ENCODE peak calls at places on chromosomes 2 and 18, in four cellular contexts. One of them, this sample, is unnamed.

GRCh38 chr2:168320267-168320666 is 72.9 kb upstream of the STK39 start:
- DNase-seq in H1: no peak
- DNase-seq in HepG2: no peak
- DNase-seq in GM12878: no peak
- DNase-seq in this sample: no peak

GRCh38 chr18:54801374-54801773 is 26.9 kb upstream of the RAB27B start:
- DNase-seq in HepG2: peak
- DNase-seq in H1: no peak
- DNase-seq in GM12878: no peak
- DNase-seq in this sample: no peak

GRCh38 chr2:224039770-224040088 is 643 bp upstream of the SERPINE2 start:
- DNase-seq in HepG2: no peak
- DNase-seq in H1: no peak
- DNase-seq in GM12878: no peak
- DNase-seq in this sample: no peak

GRCh38 chr2:6937157-6937556 is 19.9 kb downstream of the RNF144A start:
- DNase-seq in H1: peak
- DNase-seq in GM12878: no peak
- DNase-seq in HepG2: no peak
- DNase-seq in this sample: no peak

GRCh38 chr2:7358865-7359264 is 441.7 kb downstream of the RNF144A start:
- DNase-seq in HepG2: peak
- DNase-seq in GM12878: no peak
- DNase-seq in H1: no peak
- DNase-seq in this sample: no peak

GRCh38 chr2:10165816-10166488 is 43.4 kb downstream of the RRM2 start:
- DNase-seq in H1: no peak
- DNase-seq in GM12878: no peak
- DNase-seq in HepG2: no peak
- DNase-seq in this sample: no peak

GRCh38 chr18:63869851-63870250 is 17.7 kb upstream of the SERPINB2 start:
- DNase-seq in HepG2: no peak
- DNase-seq in GM12878: no peak
- DNase-seq in H1: no peak
- DNase-seq in this sample: no peak

GRCh38 chr2:66346241-66346664 is 88.7 kb upstream of the MEIS1 start:
- DNase-seq in H1: no peak
- DNase-seq in HepG2: no peak
- DNase-seq in GM12878: no peak
- DNase-seq in this sample: no peak

GRCh38 chr18:55953326-55953725 is 365.3 kb upstream of the TCF4 start:
- DNase-seq in HepG2: no peak
- DNase-seq in GM12878: no peak
- DNase-seq in H1: no peak
- DNase-seq in this sample: no peak

GRCh38 chr2:20723543-20723942 is 56.6 kb downstream of the GDF7 start:
- DNase-seq in HepG2: no peak
- DNase-seq in H1: no peak
- DNase-seq in GM12878: no peak
- DNase-seq in this sample: no peak

GRCh38 chr18:54899500-54899899 is 59.8 kb downstream of the CCDC68 start:
- DNase-seq in H1: no peak
- DNase-seq in GM12878: no peak
- DNase-seq in HepG2: no peak
- DNase-seq in this sample: no peak

GRCh38 chr18:49851624-49852023 is 38.3 kb upstream of the ACAA2 start:
- DNase-seq in HepG2: no peak
- DNase-seq in H1: no peak
- DNase-seq in GM12878: no peak
- DNase-seq in this sample: no peak

GRCh38 chr2:48249631-48250473 is 280.1 kb upstream of the STON1 start:
- DNase-seq in HepG2: peak
- DNase-seq in H1: no peak
- DNase-seq in GM12878: no peak
- DNase-seq in this sample: no peak

GRCh38 chr18:5196253-5197031 is 615 bp downstream of the AKAIN1 start:
- DNase-seq in GM12878: no peak
- DNase-seq in HepG2: no peak
- DNase-seq in H1: peak
- DNase-seq in this sample: no peak

GRCh38 chr2:231597014-231597611 is 4.4 kb downstream of the TEX44 start:
- DNase-seq in HepG2: no peak
- DNase-seq in GM12878: peak
- DNase-seq in H1: no peak
- DNase-seq in this sample: no peak

GRCh38 chr2:130827502-130828251 is 9.0 kb upstream of the ARHGEF4 start:
- DNase-seq in H1: no peak
- DNase-seq in GM12878: no peak
- DNase-seq in HepG2: no peak
- DNase-seq in this sample: peak

GRCh38 chr2:96152301-96153165 is 7.3 kb upstream of the DUSP2 start:
- DNase-seq in HepG2: no peak
- DNase-seq in GM12878: no peak
- DNase-seq in H1: no peak
- DNase-seq in this sample: no peak

GRCh38 chr18:3463052-3463451 is 13.1 kb downstream of the TGIF1 start:
- DNase-seq in HepG2: no peak
- DNase-seq in H1: no peak
- DNase-seq in GM12878: no peak
- DNase-seq in this sample: no peak

GRCh38 chr2:48107326-48107925 is 201.1 kb upstream of the FBXO11 start:
- DNase-seq in HepG2: peak
- DNase-seq in H1: no peak
- DNase-seq in GM12878: no peak
- DNase-seq in this sample: no peak

GRCh38 chr18:63138469-63139340 is 180.9 kb downstream of the BCL2 start:
- DNase-seq in H1: peak
- DNase-seq in GM12878: peak
- DNase-seq in HepG2: no peak
- DNase-seq in this sample: peak

GRCh38 chr2:166934817-166935216 is 46.5 kb downstream of the XIRP2 start:
- DNase-seq in GM12878: no peak
- DNase-seq in HepG2: no peak
- DNase-seq in H1: no peak
- DNase-seq in this sample: no peak

GRCh38 chr2:130376433-130377293 is 20.8 kb downstream of the PTPN18 start:
- DNase-seq in GM12878: peak
- DNase-seq in H1: no peak
- DNase-seq in HepG2: peak
- DNase-seq in this sample: no peak

GRCh38 chr18:12046046-12046750 is 47.4 kb upstream of the ANKRD62 start:
- DNase-seq in GM12878: no peak
- DNase-seq in HepG2: peak
- DNase-seq in H1: no peak
- DNase-seq in this sample: no peak

GRCh38 chr18:26654173-26655009 is 106.0 kb upstream of the KCTD1 start:
- DNase-seq in H1: no peak
- DNase-seq in HepG2: no peak
- DNase-seq in GM12878: no peak
- DNase-seq in this sample: no peak

GRCh38 chr2:207282916-207283315 is 117.2 kb upstream of the KLF7 start:
- DNase-seq in H1: no peak
- DNase-seq in GM12878: no peak
- DNase-seq in HepG2: no peak
- DNase-seq in this sample: no peak

GRCh38 chr18:44887227-44887631 is 206.5 kb downstream of the SETBP1 start:
- DNase-seq in GM12878: peak
- DNase-seq in H1: no peak
- DNase-seq in HepG2: no peak
- DNase-seq in this sample: no peak

GRCh38 chr2:240713928-240714746 is 22.5 kb downstream of the AQP12A start:
- DNase-seq in H1: no peak
- DNase-seq in GM12878: no peak
- DNase-seq in HepG2: no peak
- DNase-seq in this sample: no peak

GRCh38 chr2:242030858-242031257 is 161.3 kb downstream of the RTP5 start:
- DNase-seq in H1: no peak
- DNase-seq in GM12878: no peak
- DNase-seq in HepG2: no peak
- DNase-seq in this sample: no peak

GRCh38 chr2:36318547-36318946 is 37.0 kb upstream of the CRIM1 start:
- DNase-seq in H1: no peak
- DNase-seq in HepG2: peak
- DNase-seq in GM12878: no peak
- DNase-seq in this sample: no peak

GRCh38 chr2:39099820-39100728 is 20.8 kb downstream of the SOS1 start:
- DNase-seq in GM12878: no peak
- DNase-seq in H1: no peak
- DNase-seq in HepG2: no peak
- DNase-seq in this sample: no peak

GRCh38 chr18:22422909-22423548 is 5.3 kb upstream of the CTAGE1 start:
- DNase-seq in HepG2: no peak
- DNase-seq in H1: no peak
- DNase-seq in GM12878: no peak
- DNase-seq in this sample: no peak

GRCh38 chr2:203669820-203670219 is 36.6 kb upstream of the CD28 start:
- DNase-seq in H1: no peak
- DNase-seq in HepG2: no peak
- DNase-seq in GM12878: no peak
- DNase-seq in this sample: no peak

GRCh38 chr18:1708006-1708405 is 803.3 kb downstream of the ADCYAP1 start:
- DNase-seq in HepG2: no peak
- DNase-seq in H1: no peak
- DNase-seq in GM12878: no peak
- DNase-seq in this sample: no peak

GRCh38 chr2:229133155-229133772 is 137.8 kb downstream of the PID1 start:
- DNase-seq in HepG2: peak
- DNase-seq in H1: no peak
- DNase-seq in GM12878: no peak
- DNase-seq in this sample: peak

GRCh38 chr18:10088734-10089133 is 174.9 kb downstream of the VAPA start:
- DNase-seq in HepG2: no peak
- DNase-seq in H1: no peak
- DNase-seq in GM12878: no peak
- DNase-seq in this sample: no peak

GRCh38 chr18:10089881-10090280 is 176.1 kb downstream of the VAPA start:
- DNase-seq in HepG2: no peak
- DNase-seq in GM12878: no peak
- DNase-seq in H1: no peak
- DNase-seq in this sample: no peak

GRCh38 chr18:10085405-10085804 is 171.6 kb downstream of the VAPA start:
- DNase-seq in H1: no peak
- DNase-seq in HepG2: no peak
- DNase-seq in GM12878: no peak
- DNase-seq in this sample: no peak

GRCh38 chr18:10085876-10086275 is 172.1 kb downstream of the VAPA start:
- DNase-seq in HepG2: no peak
- DNase-seq in GM12878: no peak
- DNase-seq in H1: no peak
- DNase-seq in this sample: no peak

GRCh38 chr18:10086458-10086857 is 172.6 kb downstream of the VAPA start:
- DNase-seq in GM12878: no peak
- DNase-seq in HepG2: no peak
- DNase-seq in H1: no peak
- DNase-seq in this sample: no peak
- TF ChIP-seq SUZ12 in GM12878: no peak
- TF ChIP-seq SUZ12 in HepG2: no peak
- TF ChIP-seq SUZ12 in H1: no peak
- TF ChIP-seq SUZ12 in this sample: no peak

GRCh38 chr18:25187582-25188291 is 164.2 kb downstream of the ZNF521 start:
- DNase-seq in HepG2: no peak
- DNase-seq in GM12878: no peak
- DNase-seq in H1: no peak
- DNase-seq in this sample: no peak

GRCh38 chr18:25192065-25192464 is 159.9 kb downstream of the ZNF521 start:
- DNase-seq in H1: no peak
- DNase-seq in HepG2: no peak
- DNase-seq in GM12878: peak
- DNase-seq in this sample: no peak

GRCh38 chr18:25190468-25190867 is 161.5 kb downstream of the ZNF521 start:
- DNase-seq in HepG2: no peak
- DNase-seq in H1: no peak
- DNase-seq in GM12878: peak
- DNase-seq in this sample: no peak

GRCh38 chr18:25189391-25190185 is 162.4 kb downstream of the ZNF521 start:
- DNase-seq in H1: no peak
- DNase-seq in GM12878: no peak
- DNase-seq in HepG2: no peak
- DNase-seq in this sample: no peak
- H3K9ac ChIP-seq in H1: no peak
- H3K9ac ChIP-seq in GM12878: no peak
- H3K9ac ChIP-seq in HepG2: no peak
- H3K9ac ChIP-seq in this sample: no peak

GRCh38 chr2:120014231-120014990 is 1.5 kb downstream of the EPB41L5 start:
- DNase-seq in GM12878: no peak
- DNase-seq in HepG2: no peak
- DNase-seq in H1: no peak
- DNase-seq in this sample: no peak
- H3K4me3 ChIP-seq in GM12878: no peak
- H3K4me3 ChIP-seq in HepG2: peak
- H3K4me3 ChIP-seq in H1: peak
- H3K4me3 ChIP-seq in this sample: peak

DNA sequence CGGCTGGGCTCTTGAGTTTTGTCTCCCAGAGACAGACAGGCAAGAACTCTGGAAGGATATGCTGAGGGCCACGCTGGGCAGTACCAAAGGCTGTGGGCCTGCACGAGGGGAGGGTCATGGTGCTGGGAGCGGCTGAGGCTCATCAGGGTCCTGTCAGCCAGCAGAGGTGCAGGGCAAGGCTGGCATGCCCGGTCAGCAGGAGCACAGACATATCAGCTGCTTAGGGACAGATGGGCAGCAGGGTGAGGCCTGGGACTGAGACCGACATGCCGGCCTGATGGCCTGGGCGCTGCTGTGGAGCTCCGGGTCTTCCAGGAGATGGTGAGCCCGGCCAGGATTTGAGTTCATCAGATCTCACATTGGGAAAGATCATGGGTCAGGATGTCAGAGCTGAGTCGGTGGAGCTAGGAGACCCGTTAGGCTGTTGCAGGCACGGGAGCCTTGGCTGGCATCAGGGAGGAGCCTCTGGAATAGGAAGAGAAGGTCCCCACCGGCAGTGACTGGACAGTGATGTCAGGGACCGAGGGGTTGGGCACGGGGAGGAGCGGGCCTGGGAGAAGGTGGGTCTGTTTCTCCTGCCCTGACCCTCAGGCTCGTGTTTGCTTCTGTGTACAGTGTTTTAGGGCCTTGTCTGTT is 18.8 kb downstream of the CNDP2 start:
- DNase-seq in HepG2: no peak
- DNase-seq in H1: no peak
- DNase-seq in GM12878: no peak
- DNase-seq in this sample: no peak
- TF ChIP-seq SUZ12 in HepG2: no peak
- TF ChIP-seq SUZ12 in H1: no peak
- TF ChIP-seq SUZ12 in GM12878: no peak
- TF ChIP-seq SUZ12 in this sample: no peak

GRCh38 chr18:76979906-76980305 is 152.7 kb downstream of the MBP start:
- DNase-seq in GM12878: no peak
- DNase-seq in H1: no peak
- DNase-seq in HepG2: no peak
- DNase-seq in this sample: no peak
- H3K9ac ChIP-seq in GM12878: no peak
- H3K9ac ChIP-seq in H1: no peak
- H3K9ac ChIP-seq in HepG2: no peak
- H3K9ac ChIP-seq in this sample: no peak